ENCODE peak calls at places on chromosome 2, in seven cellular contexts. One of them, this sample, is unnamed.

GRCh38 chr2:142716463-142717242 is 160.8 kb upstream of the KYNU start:
- DNase-seq in fibroblast of villous mesenchyme: peak; percentile 26
- DNase-seq in HFF-Myc: no peak
- DNase-seq in upper lobe of right lung: no peak
- DNase-seq in HEK293T: peak; percentile 6
- DNase-seq in SIG-M5: no peak
- DNase-seq in GM23248: peak; percentile 11
- DNase-seq in this sample: no peak

GRCh38 chr2:237096911-237097310 is 11.2 kb downstream of the COPS8 start:
- DNase-seq in fibroblast of villous mesenchyme: peak; percentile 87
- DNase-seq in HFF-Myc: no peak
- DNase-seq in upper lobe of right lung: no peak
- DNase-seq in HEK293T: no peak
- DNase-seq in SIG-M5: no peak
- DNase-seq in GM23248: peak; percentile 86
- DNase-seq in this sample: no peak

GRCh38 chr2:169928463-169928864 is 101.2 kb downstream of the UBR3 start:
- DNase-seq in fibroblast of villous mesenchyme: peak; percentile 70
- DNase-seq in HFF-Myc: peak; percentile 16
- DNase-seq in upper lobe of right lung: no peak
- DNase-seq in HEK293T: no peak
- DNase-seq in SIG-M5: no peak
- DNase-seq in GM23248: peak; percentile 61
- DNase-seq in this sample: peak; percentile 12

GRCh38 chr2:121129692-121130091 is 155.3 kb downstream of the TFCP2L1 start:
- DNase-seq in fibroblast of villous mesenchyme: no peak
- DNase-seq in HFF-Myc: no peak
- DNase-seq in upper lobe of right lung: no peak
- DNase-seq in HEK293T: no peak
- DNase-seq in SIG-M5: no peak
- DNase-seq in GM23248: no peak
- DNase-seq in this sample: no peak

GRCh38 chr2:39264733-39265132 is 21.0 kb upstream of the CDKL4 start:
- DNase-seq in fibroblast of villous mesenchyme: no peak
- DNase-seq in HFF-Myc: no peak
- DNase-seq in upper lobe of right lung: no peak
- DNase-seq in HEK293T: peak; percentile 11
- DNase-seq in SIG-M5: peak; percentile 8
- DNase-seq in GM23248: no peak
- DNase-seq in this sample: peak; percentile 7

GRCh38 chr2:26911911-26912861 is 58.3 kb upstream of the MAPRE3 start:
- DNase-seq in fibroblast of villous mesenchyme: no peak
- DNase-seq in HFF-Myc: no peak
- DNase-seq in upper lobe of right lung: no peak
- DNase-seq in HEK293T: no peak
- DNase-seq in SIG-M5: no peak
- DNase-seq in GM23248: peak; percentile 16
- DNase-seq in this sample: no peak

GRCh38 chr2:216548901-216549321 is 50.3 kb downstream of the RPL37A start:
- DNase-seq in fibroblast of villous mesenchyme: no peak
- DNase-seq in HFF-Myc: no peak
- DNase-seq in upper lobe of right lung: no peak
- DNase-seq in HEK293T: no peak
- DNase-seq in SIG-M5: no peak
- DNase-seq in GM23248: no peak
- DNase-seq in this sample: no peak

GRCh38 chr2:234146087-234146826 is 95.8 kb downstream of the SPP2 start:
- DNase-seq in fibroblast of villous mesenchyme: peak; percentile 79
- DNase-seq in HFF-Myc: peak; percentile 77
- DNase-seq in upper lobe of right lung: no peak
- DNase-seq in HEK293T: no peak
- DNase-seq in SIG-M5: no peak
- DNase-seq in GM23248: peak; percentile 85
- DNase-seq in this sample: no peak

GRCh38 chr2:74833418-74834233 is at the start of gene HK2:
- DNase-seq in fibroblast of villous mesenchyme: peak; percentile 91
- DNase-seq in HFF-Myc: no peak
- DNase-seq in upper lobe of right lung: peak; percentile 94
- DNase-seq in HEK293T: peak; percentile 95
- DNase-seq in SIG-M5: peak; percentile 63
- DNase-seq in GM23248: peak; percentile 96
- DNase-seq in this sample: peak; percentile 85

GRCh38 chr2:206543073-206543472 is 99.2 kb upstream of the FAM237A start:
- DNase-seq in fibroblast of villous mesenchyme: no peak
- DNase-seq in HFF-Myc: no peak
- DNase-seq in upper lobe of right lung: no peak
- DNase-seq in HEK293T: no peak
- DNase-seq in SIG-M5: no peak
- DNase-seq in GM23248: no peak
- DNase-seq in this sample: no peak

GRCh38 chr2:54471221-54471711 is 15.1 kb downstream of the SPTBN1 start:
- DNase-seq in fibroblast of villous mesenchyme: peak; percentile 84
- DNase-seq in HFF-Myc: peak; percentile 69
- DNase-seq in upper lobe of right lung: no peak
- DNase-seq in HEK293T: peak; percentile 42
- DNase-seq in SIG-M5: no peak
- DNase-seq in GM23248: peak; percentile 45
- DNase-seq in this sample: no peak

GRCh38 chr2:16058256-16058655 is 117.9 kb downstream of the MYCN start:
- DNase-seq in fibroblast of villous mesenchyme: no peak
- DNase-seq in HFF-Myc: no peak
- DNase-seq in upper lobe of right lung: no peak
- DNase-seq in HEK293T: no peak
- DNase-seq in SIG-M5: no peak
- DNase-seq in GM23248: no peak
- DNase-seq in this sample: no peak

GRCh38 chr2:128095201-128095600 is 4.2 kb downstream of the UGGT1 start:
- DNase-seq in fibroblast of villous mesenchyme: no peak
- DNase-seq in HFF-Myc: no peak
- DNase-seq in upper lobe of right lung: no peak
- DNase-seq in HEK293T: no peak
- DNase-seq in SIG-M5: no peak
- DNase-seq in GM23248: no peak
- DNase-seq in this sample: no peak

GRCh38 chr2:219556413-219556812 is 12.6 kb downstream of the TMEM198 start:
- DNase-seq in fibroblast of villous mesenchyme: no peak
- DNase-seq in HFF-Myc: no peak
- DNase-seq in upper lobe of right lung: no peak
- DNase-seq in HEK293T: no peak
- DNase-seq in SIG-M5: no peak
- DNase-seq in GM23248: no peak
- DNase-seq in this sample: no peak

GRCh38 chr2:160695402-160696060 is 201.9 kb upstream of the RBMS1 start:
- DNase-seq in fibroblast of villous mesenchyme: peak; percentile 48
- DNase-seq in HFF-Myc: no peak
- DNase-seq in upper lobe of right lung: no peak
- DNase-seq in HEK293T: no peak
- DNase-seq in SIG-M5: no peak
- DNase-seq in GM23248: peak; percentile 24
- DNase-seq in this sample: no peak

GRCh38 chr2:71856709-71857525 is 290.7 kb downstream of the CYP26B1 start:
- DNase-seq in fibroblast of villous mesenchyme: peak; percentile 4
- DNase-seq in HFF-Myc: no peak
- DNase-seq in upper lobe of right lung: no peak
- DNase-seq in HEK293T: no peak
- DNase-seq in SIG-M5: no peak
- DNase-seq in GM23248: peak; percentile 43
- DNase-seq in this sample: no peak

GRCh38 chr2:140158259-140158658 is 1378.1 kb upstream of the NXPH2 start:
- DNase-seq in fibroblast of villous mesenchyme: no peak
- DNase-seq in HFF-Myc: no peak
- DNase-seq in upper lobe of right lung: no peak
- DNase-seq in HEK293T: no peak
- DNase-seq in SIG-M5: no peak
- DNase-seq in GM23248: no peak
- DNase-seq in this sample: no peak

GRCh38 chr2:17752892-17753802 is 463 bp downstream of the SMC6 start:
- DNase-seq in fibroblast of villous mesenchyme: peak; percentile 46
- DNase-seq in HFF-Myc: no peak
- DNase-seq in upper lobe of right lung: peak; percentile 82
- DNase-seq in HEK293T: peak; percentile 49
- DNase-seq in SIG-M5: no peak
- DNase-seq in GM23248: peak; percentile 64
- DNase-seq in this sample: no peak

GRCh38 chr2:233446616-233447305 is 92.5 kb downstream of the DGKD start:
- DNase-seq in fibroblast of villous mesenchyme: no peak
- DNase-seq in HFF-Myc: no peak
- DNase-seq in upper lobe of right lung: peak; percentile 48
- DNase-seq in HEK293T: no peak
- DNase-seq in SIG-M5: no peak
- DNase-seq in GM23248: no peak
- DNase-seq in this sample: no peak

GRCh38 chr2:148936857-148937450 is 61.9 kb downstream of the KIF5C start:
- DNase-seq in fibroblast of villous mesenchyme: no peak
- DNase-seq in HFF-Myc: no peak
- DNase-seq in upper lobe of right lung: no peak
- DNase-seq in HEK293T: peak; percentile 10
- DNase-seq in SIG-M5: no peak
- DNase-seq in GM23248: no peak
- DNase-seq in this sample: no peak

GRCh38 chr2:106096446-106097369 is 97.4 kb downstream of the UXS1 start:
- DNase-seq in fibroblast of villous mesenchyme: no peak
- DNase-seq in HFF-Myc: no peak
- DNase-seq in upper lobe of right lung: no peak
- DNase-seq in HEK293T: no peak
- DNase-seq in SIG-M5: no peak
- DNase-seq in GM23248: no peak
- DNase-seq in this sample: no peak

GRCh38 chr2:63652063-63652985 is 63.6 kb downstream of the MDH1 start:
- DNase-seq in fibroblast of villous mesenchyme: no peak
- DNase-seq in HFF-Myc: no peak
- DNase-seq in upper lobe of right lung: no peak
- DNase-seq in HEK293T: no peak
- DNase-seq in SIG-M5: no peak
- DNase-seq in GM23248: no peak
- DNase-seq in this sample: no peak

GRCh38 chr2:215505044-215505786 is 69.3 kb upstream of the FN1 start:
- DNase-seq in fibroblast of villous mesenchyme: peak; percentile 84
- DNase-seq in HFF-Myc: no peak
- DNase-seq in upper lobe of right lung: no peak
- DNase-seq in HEK293T: no peak
- DNase-seq in SIG-M5: peak; percentile 71
- DNase-seq in GM23248: peak; percentile 80
- DNase-seq in this sample: no peak

GRCh38 chr2:141021109-141021508 is 1109.7 kb downstream of the LRP1B start:
- DNase-seq in fibroblast of villous mesenchyme: peak; percentile 5
- DNase-seq in HFF-Myc: peak; percentile 26
- DNase-seq in upper lobe of right lung: no peak
- DNase-seq in HEK293T: no peak
- DNase-seq in SIG-M5: no peak
- DNase-seq in GM23248: peak; percentile 88
- DNase-seq in this sample: no peak

GRCh38 chr2:117771969-117772630 is 42.4 kb upstream of the DDX18 start:
- DNase-seq in fibroblast of villous mesenchyme: peak; percentile 16
- DNase-seq in HFF-Myc: peak; percentile 29
- DNase-seq in upper lobe of right lung: no peak
- DNase-seq in HEK293T: no peak
- DNase-seq in SIG-M5: no peak
- DNase-seq in GM23248: peak; percentile 65
- DNase-seq in this sample: no peak

GRCh38 chr2:162734866-162735265 is 103.7 kb downstream of the KCNH7 start:
- DNase-seq in fibroblast of villous mesenchyme: no peak
- DNase-seq in HFF-Myc: no peak
- DNase-seq in upper lobe of right lung: no peak
- DNase-seq in HEK293T: no peak
- DNase-seq in SIG-M5: no peak
- DNase-seq in GM23248: no peak
- DNase-seq in this sample: no peak

GRCh38 chr2:31729065-31729439 is 148.3 kb upstream of the SRD5A2 start:
- DNase-seq in fibroblast of villous mesenchyme: no peak
- DNase-seq in HFF-Myc: no peak
- DNase-seq in upper lobe of right lung: no peak
- DNase-seq in HEK293T: no peak
- DNase-seq in SIG-M5: no peak
- DNase-seq in GM23248: no peak
- DNase-seq in this sample: no peak

GRCh38 chr2:39584283-39584972 is 81.3 kb upstream of the TMEM178A start:
- DNase-seq in fibroblast of villous mesenchyme: peak; percentile 53
- DNase-seq in HFF-Myc: no peak
- DNase-seq in upper lobe of right lung: no peak
- DNase-seq in HEK293T: no peak
- DNase-seq in SIG-M5: no peak
- DNase-seq in GM23248: peak; percentile 86
- DNase-seq in this sample: no peak

This sample was measured in naive B cell.